ENCODE peak calls at places on chromosomes 5 and 9, in eight cellular contexts. One of them, this sample, is unnamed.

GRCh38 chr9:95874989-95875304 is 544 bp upstream of the ERCC6L2 start:
- DNase-seq in NCI-H1436: peak
- DNase-seq in anterior cingulate cortex: peak
- DNase-seq in fibroblast of pulmonary artery: peak
- DNase-seq in stimulated activated CD4-positive, alpha-beta T cell treated with anti-CD3 and anti-CD28 coated beads, Interleukin-12 subunit alpha, Interleukin-12 subunit beta, amount 100 ng/mL, for 24 hours: peak
- DNase-seq in sigmoid colon: peak
- DNase-seq in HuH-7: no peak
- DNase-seq in HFFc6: no peak
- DNase-seq in this sample: no peak

GRCh38 chr9:104232781-104233341 is 138.8 kb downstream of the SMC2 start:
- DNase-seq in fibroblast of pulmonary artery: peak
- DNase-seq in sigmoid colon: no peak
- DNase-seq in stimulated activated CD4-positive, alpha-beta T cell treated with anti-CD3 and anti-CD28 coated beads, Interleukin-12 subunit alpha, Interleukin-12 subunit beta, amount 100 ng/mL, for 24 hours: no peak
- DNase-seq in anterior cingulate cortex: no peak
- DNase-seq in HFFc6: no peak
- DNase-seq in HuH-7: no peak
- DNase-seq in NCI-H1436: no peak
- DNase-seq in this sample: no peak

GRCh38 chr5:15234366-15234765 is 265.6 kb upstream of the FBXL7 start:
- DNase-seq in HuH-7: no peak
- DNase-seq in NCI-H1436: no peak
- DNase-seq in sigmoid colon: no peak
- DNase-seq in stimulated activated CD4-positive, alpha-beta T cell treated with anti-CD3 and anti-CD28 coated beads, Interleukin-12 subunit alpha, Interleukin-12 subunit beta, amount 100 ng/mL, for 24 hours: no peak
- DNase-seq in anterior cingulate cortex: no peak
- DNase-seq in fibroblast of pulmonary artery: no peak
- DNase-seq in HFFc6: no peak
- DNase-seq in this sample: no peak

GRCh38 chr9:100211471-100211870 is 112.4 kb downstream of the INVS start:
- DNase-seq in HFFc6: no peak
- DNase-seq in NCI-H1436: no peak
- DNase-seq in fibroblast of pulmonary artery: no peak
- DNase-seq in stimulated activated CD4-positive, alpha-beta T cell treated with anti-CD3 and anti-CD28 coated beads, Interleukin-12 subunit alpha, Interleukin-12 subunit beta, amount 100 ng/mL, for 24 hours: no peak
- DNase-seq in sigmoid colon: no peak
- DNase-seq in anterior cingulate cortex: no peak
- DNase-seq in HuH-7: no peak
- DNase-seq in this sample: no peak

GRCh38 chr5:150487199-150488061 is 20.5 kb upstream of the NDST1 start:
- DNase-seq in anterior cingulate cortex: peak
- DNase-seq in sigmoid colon: no peak
- DNase-seq in stimulated activated CD4-positive, alpha-beta T cell treated with anti-CD3 and anti-CD28 coated beads, Interleukin-12 subunit alpha, Interleukin-12 subunit beta, amount 100 ng/mL, for 24 hours: no peak
- DNase-seq in fibroblast of pulmonary artery: peak
- DNase-seq in HFFc6: no peak
- DNase-seq in NCI-H1436: no peak
- DNase-seq in HuH-7: peak
- DNase-seq in this sample: no peak

GRCh38 chr9:5714501-5715401 is 85.8 kb downstream of the RIC1 start:
- DNase-seq in anterior cingulate cortex: no peak
- DNase-seq in NCI-H1436: no peak
- DNase-seq in HuH-7: no peak
- DNase-seq in sigmoid colon: no peak
- DNase-seq in HFFc6: peak
- DNase-seq in fibroblast of pulmonary artery: peak
- DNase-seq in stimulated activated CD4-positive, alpha-beta T cell treated with anti-CD3 and anti-CD28 coated beads, Interleukin-12 subunit alpha, Interleukin-12 subunit beta, amount 100 ng/mL, for 24 hours: no peak
- DNase-seq in this sample: no peak

GRCh38 chr5:177496111-177497010 is 1.0 kb downstream of the PDLIM7 start:
- DNase-seq in NCI-H1436: peak
- DNase-seq in fibroblast of pulmonary artery: peak
- DNase-seq in HuH-7: peak
- DNase-seq in sigmoid colon: peak
- DNase-seq in stimulated activated CD4-positive, alpha-beta T cell treated with anti-CD3 and anti-CD28 coated beads, Interleukin-12 subunit alpha, Interleukin-12 subunit beta, amount 100 ng/mL, for 24 hours: no peak
- DNase-seq in HFFc6: peak
- DNase-seq in anterior cingulate cortex: no peak
- DNase-seq in this sample: peak

GRCh38 chr9:96495341-96495740 is 45.4 kb downstream of the HABP4 start:
- DNase-seq in HuH-7: no peak
- DNase-seq in HFFc6: peak
- DNase-seq in NCI-H1436: no peak
- DNase-seq in stimulated activated CD4-positive, alpha-beta T cell treated with anti-CD3 and anti-CD28 coated beads, Interleukin-12 subunit alpha, Interleukin-12 subunit beta, amount 100 ng/mL, for 24 hours: no peak
- DNase-seq in sigmoid colon: no peak
- DNase-seq in anterior cingulate cortex: no peak
- DNase-seq in fibroblast of pulmonary artery: peak
- DNase-seq in this sample: no peak

GRCh38 chr9:13324988-13325387 is 45.5 kb upstream of the MPDZ start:
- DNase-seq in fibroblast of pulmonary artery: peak
- DNase-seq in stimulated activated CD4-positive, alpha-beta T cell treated with anti-CD3 and anti-CD28 coated beads, Interleukin-12 subunit alpha, Interleukin-12 subunit beta, amount 100 ng/mL, for 24 hours: no peak
- DNase-seq in sigmoid colon: no peak
- DNase-seq in NCI-H1436: no peak
- DNase-seq in anterior cingulate cortex: no peak
- DNase-seq in HuH-7: no peak
- DNase-seq in HFFc6: no peak
- DNase-seq in this sample: no peak

GRCh38 chr5:74096325-74096724 is 470.3 kb downstream of the ARHGEF28 start:
- DNase-seq in stimulated activated CD4-positive, alpha-beta T cell treated with anti-CD3 and anti-CD28 coated beads, Interleukin-12 subunit alpha, Interleukin-12 subunit beta, amount 100 ng/mL, for 24 hours: no peak
- DNase-seq in HFFc6: no peak
- DNase-seq in anterior cingulate cortex: no peak
- DNase-seq in NCI-H1436: no peak
- DNase-seq in fibroblast of pulmonary artery: no peak
- DNase-seq in HuH-7: no peak
- DNase-seq in sigmoid colon: no peak
- DNase-seq in this sample: no peak

GRCh38 chr9:129606161-129607025 is 14.5 kb downstream of the C9orf50 start:
- DNase-seq in stimulated activated CD4-positive, alpha-beta T cell treated with anti-CD3 and anti-CD28 coated beads, Interleukin-12 subunit alpha, Interleukin-12 subunit beta, amount 100 ng/mL, for 24 hours: no peak
- DNase-seq in sigmoid colon: no peak
- DNase-seq in anterior cingulate cortex: no peak
- DNase-seq in HuH-7: no peak
- DNase-seq in HFFc6: no peak
- DNase-seq in NCI-H1436: no peak
- DNase-seq in fibroblast of pulmonary artery: no peak
- DNase-seq in this sample: no peak

GRCh38 chr5:107812570-107813141 is 141.9 kb upstream of the EFNA5 start:
- DNase-seq in HuH-7: no peak
- DNase-seq in anterior cingulate cortex: peak
- DNase-seq in HFFc6: peak
- DNase-seq in NCI-H1436: no peak
- DNase-seq in fibroblast of pulmonary artery: peak
- DNase-seq in sigmoid colon: no peak
- DNase-seq in stimulated activated CD4-positive, alpha-beta T cell treated with anti-CD3 and anti-CD28 coated beads, Interleukin-12 subunit alpha, Interleukin-12 subunit beta, amount 100 ng/mL, for 24 hours: no peak
- DNase-seq in this sample: no peak

GRCh38 chr5:178248750-178249149 is 16.1 kb upstream of the PHYKPL start:
- DNase-seq in sigmoid colon: no peak
- DNase-seq in stimulated activated CD4-positive, alpha-beta T cell treated with anti-CD3 and anti-CD28 coated beads, Interleukin-12 subunit alpha, Interleukin-12 subunit beta, amount 100 ng/mL, for 24 hours: no peak
- DNase-seq in anterior cingulate cortex: no peak
- DNase-seq in fibroblast of pulmonary artery: no peak
- DNase-seq in HuH-7: no peak
- DNase-seq in NCI-H1436: no peak
- DNase-seq in HFFc6: no peak
- DNase-seq in this sample: no peak

GRCh38 chr9:105069285-105070065 is 141.5 kb upstream of the ABCA1 start:
- DNase-seq in HuH-7: no peak
- DNase-seq in anterior cingulate cortex: no peak
- DNase-seq in fibroblast of pulmonary artery: no peak
- DNase-seq in sigmoid colon: no peak
- DNase-seq in stimulated activated CD4-positive, alpha-beta T cell treated with anti-CD3 and anti-CD28 coated beads, Interleukin-12 subunit alpha, Interleukin-12 subunit beta, amount 100 ng/mL, for 24 hours: no peak
- DNase-seq in NCI-H1436: no peak
- DNase-seq in HFFc6: peak
- DNase-seq in this sample: no peak

GRCh38 chr5:168288349-168289245 is 2.8 kb upstream of the WWC1 start:
- DNase-seq in fibroblast of pulmonary artery: no peak
- DNase-seq in anterior cingulate cortex: no peak
- DNase-seq in sigmoid colon: no peak
- DNase-seq in stimulated activated CD4-positive, alpha-beta T cell treated with anti-CD3 and anti-CD28 coated beads, Interleukin-12 subunit alpha, Interleukin-12 subunit beta, amount 100 ng/mL, for 24 hours: no peak
- DNase-seq in HFFc6: no peak
- DNase-seq in NCI-H1436: no peak
- DNase-seq in HuH-7: no peak
- DNase-seq in this sample: no peak

GRCh38 chr9:136757751-136758140 is 297 bp downstream of the LCN8 start:
- DNase-seq in NCI-H1436: no peak
- DNase-seq in anterior cingulate cortex: no peak
- DNase-seq in HuH-7: no peak
- DNase-seq in fibroblast of pulmonary artery: no peak
- DNase-seq in sigmoid colon: peak
- DNase-seq in stimulated activated CD4-positive, alpha-beta T cell treated with anti-CD3 and anti-CD28 coated beads, Interleukin-12 subunit alpha, Interleukin-12 subunit beta, amount 100 ng/mL, for 24 hours: no peak
- DNase-seq in HFFc6: no peak
- DNase-seq in this sample: no peak

GRCh38 chr5:88653471-88653870 is 229.5 kb downstream of the MEF2C start:
- DNase-seq in anterior cingulate cortex: no peak
- DNase-seq in fibroblast of pulmonary artery: no peak
- DNase-seq in HFFc6: no peak
- DNase-seq in stimulated activated CD4-positive, alpha-beta T cell treated with anti-CD3 and anti-CD28 coated beads, Interleukin-12 subunit alpha, Interleukin-12 subunit beta, amount 100 ng/mL, for 24 hours: no peak
- DNase-seq in sigmoid colon: no peak
- DNase-seq in NCI-H1436: no peak
- DNase-seq in HuH-7: no peak
- DNase-seq in this sample: no peak

GRCh38 chr5:77893225-77893860 is 117.2 kb upstream of the TBCA start:
- DNase-seq in fibroblast of pulmonary artery: peak
- DNase-seq in anterior cingulate cortex: peak
- DNase-seq in NCI-H1436: no peak
- DNase-seq in HuH-7: no peak
- DNase-seq in stimulated activated CD4-positive, alpha-beta T cell treated with anti-CD3 and anti-CD28 coated beads, Interleukin-12 subunit alpha, Interleukin-12 subunit beta, amount 100 ng/mL, for 24 hours: no peak
- DNase-seq in sigmoid colon: no peak
- DNase-seq in HFFc6: peak
- DNase-seq in this sample: no peak

GRCh38 chr9:93127395-93127911 is 6.6 kb downstream of the NINJ1 start:
- DNase-seq in anterior cingulate cortex: peak
- DNase-seq in HFFc6: no peak
- DNase-seq in sigmoid colon: peak
- DNase-seq in fibroblast of pulmonary artery: no peak
- DNase-seq in HuH-7: no peak
- DNase-seq in NCI-H1436: no peak
- DNase-seq in stimulated activated CD4-positive, alpha-beta T cell treated with anti-CD3 and anti-CD28 coated beads, Interleukin-12 subunit alpha, Interleukin-12 subunit beta, amount 100 ng/mL, for 24 hours: no peak
- DNase-seq in this sample: no peak

GRCh38 chr9:137199411-137200121 is 975 bp downstream of the TPRN start:
- DNase-seq in anterior cingulate cortex: no peak
- DNase-seq in NCI-H1436: no peak
- DNase-seq in stimulated activated CD4-positive, alpha-beta T cell treated with anti-CD3 and anti-CD28 coated beads, Interleukin-12 subunit alpha, Interleukin-12 subunit beta, amount 100 ng/mL, for 24 hours: no peak
- DNase-seq in HFFc6: no peak
- DNase-seq in fibroblast of pulmonary artery: peak
- DNase-seq in HuH-7: no peak
- DNase-seq in sigmoid colon: no peak
- DNase-seq in this sample: no peak

GRCh38 chr5:53262348-53262970 is 152.9 kb upstream of the MOCS2 start:
- DNase-seq in fibroblast of pulmonary artery: peak
- DNase-seq in HuH-7: peak
- DNase-seq in sigmoid colon: no peak
- DNase-seq in NCI-H1436: no peak
- DNase-seq in HFFc6: peak
- DNase-seq in stimulated activated CD4-positive, alpha-beta T cell treated with anti-CD3 and anti-CD28 coated beads, Interleukin-12 subunit alpha, Interleukin-12 subunit beta, amount 100 ng/mL, for 24 hours: no peak
- DNase-seq in anterior cingulate cortex: no peak
- DNase-seq in this sample: no peak

GRCh38 chr5:122236270-122236669 is 75.8 kb upstream of the SNCAIP start:
- DNase-seq in fibroblast of pulmonary artery: no peak
- DNase-seq in HFFc6: no peak
- DNase-seq in anterior cingulate cortex: no peak
- DNase-seq in sigmoid colon: no peak
- DNase-seq in HuH-7: no peak
- DNase-seq in NCI-H1436: no peak
- DNase-seq in stimulated activated CD4-positive, alpha-beta T cell treated with anti-CD3 and anti-CD28 coated beads, Interleukin-12 subunit alpha, Interleukin-12 subunit beta, amount 100 ng/mL, for 24 hours: no peak
- DNase-seq in this sample: no peak

GRCh38 chr9:129320575-129321311 is 142.7 kb upstream of the IER5L start:
- DNase-seq in stimulated activated CD4-positive, alpha-beta T cell treated with anti-CD3 and anti-CD28 coated beads, Interleukin-12 subunit alpha, Interleukin-12 subunit beta, amount 100 ng/mL, for 24 hours: peak
- DNase-seq in NCI-H1436: peak
- DNase-seq in fibroblast of pulmonary artery: peak
- DNase-seq in anterior cingulate cortex: peak
- DNase-seq in HFFc6: peak
- DNase-seq in HuH-7: peak
- DNase-seq in sigmoid colon: peak
- DNase-seq in this sample: no peak

GRCh38 chr5:169914766-169915165 is 65.5 kb downstream of the INSYN2B start:
- DNase-seq in HuH-7: no peak
- DNase-seq in NCI-H1436: no peak
- DNase-seq in HFFc6: peak
- DNase-seq in stimulated activated CD4-positive, alpha-beta T cell treated with anti-CD3 and anti-CD28 coated beads, Interleukin-12 subunit alpha, Interleukin-12 subunit beta, amount 100 ng/mL, for 24 hours: no peak
- DNase-seq in fibroblast of pulmonary artery: peak
- DNase-seq in anterior cingulate cortex: peak
- DNase-seq in sigmoid colon: no peak
- DNase-seq in this sample: no peak

GRCh38 chr5:114297915-114298314 is 64.0 kb upstream of the KCNN2 start:
- DNase-seq in HuH-7: no peak
- DNase-seq in anterior cingulate cortex: no peak
- DNase-seq in NCI-H1436: no peak
- DNase-seq in fibroblast of pulmonary artery: no peak
- DNase-seq in stimulated activated CD4-positive, alpha-beta T cell treated with anti-CD3 and anti-CD28 coated beads, Interleukin-12 subunit alpha, Interleukin-12 subunit beta, amount 100 ng/mL, for 24 hours: no peak
- DNase-seq in HFFc6: no peak
- DNase-seq in sigmoid colon: no peak
- DNase-seq in this sample: no peak

GRCh38 chr9:100589582-100589981 is 11.7 kb downstream of the CAVIN4 start:
- DNase-seq in stimulated activated CD4-positive, alpha-beta T cell treated with anti-CD3 and anti-CD28 coated beads, Interleukin-12 subunit alpha, Interleukin-12 subunit beta, amount 100 ng/mL, for 24 hours: no peak
- DNase-seq in HuH-7: no peak
- DNase-seq in fibroblast of pulmonary artery: peak
- DNase-seq in anterior cingulate cortex: no peak
- DNase-seq in NCI-H1436: no peak
- DNase-seq in sigmoid colon: no peak
- DNase-seq in HFFc6: peak
- DNase-seq in this sample: no peak

GRCh38 chr5:150068071-150068470 is 18.3 kb downstream of the CSF1R start:
- DNase-seq in HuH-7: no peak
- DNase-seq in NCI-H1436: no peak
- DNase-seq in HFFc6: no peak
- DNase-seq in stimulated activated CD4-positive, alpha-beta T cell treated with anti-CD3 and anti-CD28 coated beads, Interleukin-12 subunit alpha, Interleukin-12 subunit beta, amount 100 ng/mL, for 24 hours: no peak
- DNase-seq in sigmoid colon: peak
- DNase-seq in anterior cingulate cortex: no peak
- DNase-seq in fibroblast of pulmonary artery: no peak
- DNase-seq in this sample: no peak

GRCh38 chr9:109950710-109951443 is 170.9 kb downstream of the PALM2AKAP2 start:
- DNase-seq in anterior cingulate cortex: no peak
- DNase-seq in stimulated activated CD4-positive, alpha-beta T cell treated with anti-CD3 and anti-CD28 coated beads, Interleukin-12 subunit alpha, Interleukin-12 subunit beta, amount 100 ng/mL, for 24 hours: no peak
- DNase-seq in HuH-7: no peak
- DNase-seq in NCI-H1436: no peak
- DNase-seq in fibroblast of pulmonary artery: no peak
- DNase-seq in HFFc6: no peak
- DNase-seq in sigmoid colon: no peak
- DNase-seq in this sample: no peak

GRCh38 chr5:51397996-51398395 is 14.7 kb downstream of the ISL1 start:
- DNase-seq in sigmoid colon: no peak
- DNase-seq in NCI-H1436: no peak
- DNase-seq in stimulated activated CD4-positive, alpha-beta T cell treated with anti-CD3 and anti-CD28 coated beads, Interleukin-12 subunit alpha, Interleukin-12 subunit beta, amount 100 ng/mL, for 24 hours: no peak
- DNase-seq in HuH-7: no peak
- DNase-seq in HFFc6: no peak
- DNase-seq in fibroblast of pulmonary artery: no peak
- DNase-seq in anterior cingulate cortex: no peak
- DNase-seq in this sample: no peak

GRCh38 chr5:156411131-156411727 is 84.3 kb downstream of the SGCD start:
- DNase-seq in fibroblast of pulmonary artery: peak
- DNase-seq in HuH-7: no peak
- DNase-seq in anterior cingulate cortex: no peak
- DNase-seq in NCI-H1436: no peak
- DNase-seq in stimulated activated CD4-positive, alpha-beta T cell treated with anti-CD3 and anti-CD28 coated beads, Interleukin-12 subunit alpha, Interleukin-12 subunit beta, amount 100 ng/mL, for 24 hours: no peak
- DNase-seq in sigmoid colon: no peak
- DNase-seq in HFFc6: peak
- DNase-seq in this sample: no peak

GRCh38 chr9:110217656-110218099 is 9.7 kb upstream of the C9orf152 start:
- DNase-seq in fibroblast of pulmonary artery: peak
- DNase-seq in anterior cingulate cortex: no peak
- DNase-seq in HuH-7: no peak
- DNase-seq in HFFc6: peak
- DNase-seq in NCI-H1436: peak
- DNase-seq in stimulated activated CD4-positive, alpha-beta T cell treated with anti-CD3 and anti-CD28 coated beads, Interleukin-12 subunit alpha, Interleukin-12 subunit beta, amount 100 ng/mL, for 24 hours: no peak
- DNase-seq in sigmoid colon: no peak
- DNase-seq in this sample: no peak

GRCh38 chr5:181173420-181174342 is 26.3 kb downstream of the OR2V2 start:
- DNase-seq in HuH-7: peak
- DNase-seq in NCI-H1436: no peak
- DNase-seq in fibroblast of pulmonary artery: peak
- DNase-seq in anterior cingulate cortex: no peak
- DNase-seq in HFFc6: peak
- DNase-seq in sigmoid colon: no peak
- DNase-seq in stimulated activated CD4-positive, alpha-beta T cell treated with anti-CD3 and anti-CD28 coated beads, Interleukin-12 subunit alpha, Interleukin-12 subunit beta, amount 100 ng/mL, for 24 hours: peak
- DNase-seq in this sample: no peak

GRCh38 chr9:77980622-77981021 is 51.0 kb downstream of the GNAQ start:
- DNase-seq in stimulated activated CD4-positive, alpha-beta T cell treated with anti-CD3 and anti-CD28 coated beads, Interleukin-12 subunit alpha, Interleukin-12 subunit beta, amount 100 ng/mL, for 24 hours: no peak
- DNase-seq in HFFc6: peak
- DNase-seq in sigmoid colon: no peak
- DNase-seq in NCI-H1436: no peak
- DNase-seq in HuH-7: no peak
- DNase-seq in fibroblast of pulmonary artery: peak
- DNase-seq in anterior cingulate cortex: no peak
- DNase-seq in this sample: no peak

GRCh38 chr9:18824095-18824666 is 208.8 kb downstream of the SAXO1 start:
- DNase-seq in anterior cingulate cortex: no peak
- DNase-seq in sigmoid colon: no peak
- DNase-seq in NCI-H1436: peak
- DNase-seq in HFFc6: no peak
- DNase-seq in HuH-7: peak
- DNase-seq in stimulated activated CD4-positive, alpha-beta T cell treated with anti-CD3 and anti-CD28 coated beads, Interleukin-12 subunit alpha, Interleukin-12 subunit beta, amount 100 ng/mL, for 24 hours: no peak
- DNase-seq in fibroblast of pulmonary artery: peak
- DNase-seq in this sample: no peak